ENCODE peak calls at places on chromosomes 7 and 10, in ten cellular contexts. N, R, B, O, D, S, V, E, A and J are unnamed samples.

GRCh38 chr10:60430017-60430416 is 40.3 kb upstream of the ANK3 start:
- DNase-seq in E (no peak), R (peak; percentile 49), D (peak; percentile 10), N (peak; percentile 68), S (peak; percentile 81), V (peak; percentile 84), B (no peak), O (no peak), A (peak; percentile 92), J (peak; percentile 91)

GRCh38 chr7:1454471-1455065 is 4.7 kb downstream of the MICALL2 start:
- DNase-seq in E (no peak), B (no peak), D (no peak), N (no peak), V (no peak), R (no peak), S (no peak), A (no peak), O (no peak), J (no peak)

GRCh38 chr7:140673063-140673769 is 471 bp downstream of the ADCK2 start:
- DNase-seq in R (no peak), E (peak; percentile 43), A (peak; percentile 24), N (no peak), D (no peak), S (peak; percentile 59), V (no peak), O (peak; percentile 72), B (peak; percentile 48), J (no peak)

GRCh38 chr7:6636741-6637543 is at the start of gene ZNF316:
- DNase-seq in S (peak; percentile 78), A (peak; percentile 56), R (peak; percentile 41), O (peak; percentile 66), D (no peak), B (peak; percentile 64), V (peak; percentile 36), N (peak; percentile 36), E (peak; percentile 51), J (peak; percentile 83)

GRCh38 chr7:101911800-101912705 is 94.6 kb downstream of the CUX1 start:
- DNase-seq in B (no peak), O (no peak), S (no peak), E (no peak), R (peak; percentile 99), A (peak; percentile 56), N (peak; percentile 23), D (no peak), V (no peak), J (peak; percentile 67)

GRCh38 chr7:54985405-54986360 is 33.1 kb upstream of the EGFR start:
- DNase-seq in E (no peak), D (peak; percentile 52), R (peak; percentile 66), S (peak; percentile 84), A (peak; percentile 96), O (no peak), V (no peak), B (no peak), N (peak; percentile 92), J (peak; percentile 97)

GRCh38 chr7:73715648-73716317 is 3.7 kb downstream of the STX1A start:
- DNase-seq in V (no peak), O (no peak), A (peak; percentile 96), R (peak; percentile 92), S (peak; percentile 99), E (peak; percentile 28), D (peak; percentile 86), B (no peak), N (peak; percentile 97), J (peak; percentile 99)

GRCh38 chr7:66145404-66145843 is 30.8 kb downstream of the CRCP start:
- DNase-seq in V (no peak), E (no peak), B (no peak), N (peak; percentile 69), D (no peak), R (peak; percentile 10), S (peak; percentile 32), O (no peak), A (peak; percentile 16), J (peak; percentile 64)

GRCh38 chr10:35328404-35329037 is 7.8 kb upstream of the CCNY start:
- DNase-seq in D (no peak), B (no peak), S (peak; percentile 86), O (no peak), N (peak; percentile 65), V (no peak), R (peak; percentile 94), E (no peak), A (peak; percentile 80), J (no peak)

GRCh38 chr10:100786591-100786990 is 41.2 kb downstream of the PAX2 start:
- DNase-seq in D (no peak), S (no peak), R (no peak), B (no peak), N (no peak), O (no peak), E (no peak), V (no peak), A (no peak), J (no peak)

GRCh38 chr10:91975438-91975837 is 51.9 kb downstream of the BTAF1 start:
- DNase-seq in A (no peak), V (no peak), R (no peak), N (no peak), S (peak; percentile 42), D (no peak), B (no peak), O (no peak), E (no peak), J (no peak)

GRCh38 chr7:29287366-29287765 is 92.8 kb downstream of the CHN2 start:
- DNase-seq in N (peak; percentile 76), S (peak; percentile 93), D (no peak), A (peak; percentile 16), V (no peak), O (no peak), R (peak; percentile 81), E (no peak), B (no peak), J (peak; percentile 51)

GRCh38 chr7:41886906-41887311 is 184.0 kb upstream of the INHBA start:
- DNase-seq in A (peak; percentile 98), S (peak; percentile 98), O (no peak), E (no peak), N (peak; percentile 98), D (peak; percentile 4), R (peak; percentile 97), B (no peak), V (no peak), J (peak; percentile 97)

GRCh38 chr7:85423209-85423895 is 236.5 kb upstream of the SEMA3D start:
- DNase-seq in V (no peak), R (no peak), N (no peak), D (no peak), B (no peak), A (no peak), E (no peak), S (no peak), O (no peak), J (no peak)

GRCh38 chr7:54141565-54141964 is 400.6 kb upstream of the VSTM2A start:
- DNase-seq in S (no peak), E (no peak), B (no peak), A (no peak), V (no peak), R (no peak), O (no peak), N (no peak), D (no peak), J (no peak)

GRCh38 chr10:77505431-77506334 is 131.9 kb downstream of the KCNMA1 start:
- DNase-seq in S (peak; percentile 94), V (no peak), R (peak; percentile 93), D (peak; percentile 23), B (no peak), O (no peak), N (peak; percentile 95), E (no peak), A (peak; percentile 98), J (peak; percentile 93)

GRCh38 chr7:154984601-154985188 is 18.2 kb downstream of the PAXIP1 start:
- DNase-seq in A (peak; percentile 2), D (no peak), S (peak; percentile 34), O (no peak), N (no peak), E (no peak), V (peak; percentile 96), R (no peak), B (no peak), J (peak; percentile 17)

GRCh38 chr7:116495737-116496136 is 3.8 kb upstream of the CAV2 start:
- DNase-seq in V (no peak), B (no peak), A (no peak), D (no peak), E (no peak), O (no peak), S (peak; percentile 63), R (peak; percentile 72), N (no peak), J (peak; percentile 71)

GRCh38 chr10:123149568-123150228 is 1.8 kb downstream of the HMX2 start:
- DNase-seq in O (peak; percentile 55), N (no peak), B (peak; percentile 35), A (peak; percentile 36), D (no peak), V (no peak), S (peak; percentile 70), E (no peak), R (peak; percentile 26), J (peak; percentile 74)

GRCh38 chr7:135493362-135493761 is 16.5 kb downstream of the CNOT4 start:
- DNase-seq in O (no peak), D (no peak), A (peak; percentile 12), N (no peak), V (no peak), B (no peak), S (no peak), E (no peak), R (peak; percentile 51), J (no peak)

GRCh38 chr7:136278057-136278456 is 300.9 kb upstream of the MTPN start:
- DNase-seq in A (no peak), O (no peak), E (no peak), N (no peak), R (no peak), S (no peak), D (no peak), V (no peak), B (no peak), J (no peak)

GRCh38 chr10:73968101-73968515 is 29.8 kb upstream of the VCL start:
- DNase-seq in S (peak; percentile 30), B (no peak), D (no peak), O (no peak), N (peak; percentile 75), E (no peak), R (no peak), A (peak; percentile 57), V (peak; percentile 80), J (no peak)

GRCh38 chr10:97869091-97870042 is 19.7 kb downstream of the GOLGA7B start:
- DNase-seq in O (peak; percentile 90), N (peak; percentile 76), R (peak; percentile 67), V (peak; percentile 97), E (peak; percentile 51), B (peak; percentile 66), D (peak; percentile 80), A (peak; percentile 88), S (peak; percentile 94), J (peak; percentile 88)